ENCODE peak calls at places on chromosomes 11 and 22, in seven cellular contexts. F is activated B cell treated with CpG ODN at 0.5 μM for 24 hours; S is kidney tubule cell; B is activated naive CD8-positive, alpha-beta T cell treated with anti-CD3 and anti-CD28 coated beads, Interleukin-2, amount 10 ng/mL, durations not matched to agents 7 days and 5 days; J is NCI-H1694; K is KG1; Q is HEK293T. X is an unnamed sample.

GRCh38 chr11:68014157-68014965 is 4.2 kb downstream of the ALDH3B1 start:
- DNase-seq in F (no peak), S (peak), B (no peak), J (no peak), K (no peak), Q (no peak), X (no peak)

GRCh38 chr22:27307545-27308279 is 493.8 kb downstream of the MN1 start:
- DNase-seq in F (no peak), S (no peak), B (no peak), J (no peak), K (no peak), Q (no peak), X (no peak)

GRCh38 chr11:11391796-11392195 is 38.7 kb upstream of the CSNK2A3 start:
- DNase-seq in F (no peak), S (peak), B (no peak), J (no peak), K (no peak), Q (no peak), X (no peak)

GRCh38 chr22:40911772-40912171 is 39.4 kb upstream of the RBX1 start:
- DNase-seq in F (no peak), S (no peak), B (no peak), J (no peak), K (no peak), Q (no peak), X (no peak)

GRCh38 chr11:75233688-75234295 is 6.8 kb upstream of the TPBGL start:
- DNase-seq in F (no peak), S (peak), B (no peak), J (no peak), K (peak), Q (peak), X (no peak)

GRCh38 chr11:14593671-14594070 is 49.9 kb upstream of the PDE3B start:
- DNase-seq in F (no peak), S (no peak), B (no peak), J (no peak), K (no peak), Q (no peak), X (no peak)

GRCh38 chr11:15587059-15587458 is 472.3 kb downstream of the INSC start:
- DNase-seq in F (no peak), S (no peak), B (no peak), J (no peak), K (no peak), Q (no peak), X (no peak)

GRCh38 chr11:110086892-110087309 is 6.3 kb upstream of the ZC3H12C start:
- DNase-seq in F (no peak), S (peak), B (no peak), J (no peak), K (peak), Q (no peak), X (no peak)

GRCh38 chr11:115548878-115549528 is 44.8 kb upstream of the CADM1 start:
- DNase-seq in F (no peak), S (peak), B (no peak), J (no peak), K (no peak), Q (no peak), X (no peak)

GRCh38 chr11:44524751-44525171 is 40.7 kb upstream of the CD82 start:
- DNase-seq in F (no peak), S (no peak), B (no peak), J (no peak), K (no peak), Q (no peak), X (no peak)

GRCh38 chr11:111846063-111846462 is 25.3 kb downstream of the ALG9 start:
- DNase-seq in F (no peak), S (peak), B (no peak), J (no peak), K (no peak), Q (no peak), X (no peak)

GRCh38 chr11:72974487-72975205 is 160.4 kb downstream of the ATG16L2 start:
- DNase-seq in F (no peak), S (no peak), B (no peak), J (no peak), K (no peak), Q (no peak), X (no peak)

GRCh38 chr22:21796863-21797262 is 61.3 kb upstream of the YPEL1 start:
- DNase-seq in F (no peak), S (no peak), B (no peak), J (no peak), K (no peak), Q (no peak), X (no peak)

GRCh38 chr11:11476971-11477645 is 124.1 kb upstream of the CSNK2A3 start:
- DNase-seq in F (no peak), S (no peak), B (no peak), J (no peak), K (no peak), Q (no peak), X (peak)

X was measured in NCI-H2171.